ENCODE peak calls at places on chromosomes 2 and 18, in nine cellular contexts. V, J, U, C, F, H, W, M and R are unnamed samples.

GRCh38 chr2:1887106-1887505 is 142.8 kb upstream of the PXDN start:
- DNase-seq in H (no peak), F (no peak), V (no peak), M (no peak), W (no peak), J (no peak), U (no peak), C (no peak), R (no peak)

GRCh38 chr18:22900558-22901183 is 32.5 kb upstream of the RBBP8 start:
- DNase-seq in F (peak; percentile 11), M (no peak), W (no peak), C (no peak), U (peak; percentile 89), J (peak; percentile 78), V (no peak), H (peak; percentile 27), R (no peak)

GRCh38 chr2:2333076-2333475 is 2.0 kb upstream of the MYT1L start:
- DNase-seq in V (no peak), C (no peak), H (no peak), J (no peak), F (no peak), U (no peak), M (no peak), W (no peak), R (no peak)

GRCh38 chr18:76006151-76006550 is 488.9 kb downstream of the ZNF516 start:
- DNase-seq in C (no peak), V (no peak), W (no peak), M (no peak), U (no peak), H (no peak), F (no peak), J (no peak), R (no peak)

GRCh38 chr18:33051397-33051796 is 278.6 kb upstream of the KLHL14 start:
- DNase-seq in J (no peak), H (no peak), U (peak; percentile 97), W (no peak), F (no peak), C (no peak), M (no peak), V (no peak), R (no peak)

GRCh38 chr2:237968048-237968862 is 1.4 kb downstream of the UBE2F start:
- DNase-seq in C (no peak), W (no peak), J (no peak), V (peak; percentile 58), U (no peak), H (peak; percentile 47), M (no peak), F (peak; percentile 77), R (peak; percentile 62)

GRCh38 chr2:107437807-107438206 is 388.9 kb upstream of the RGPD4 start:
- DNase-seq in H (no peak), F (peak; percentile 9), C (no peak), J (no peak), U (no peak), V (no peak), W (no peak), M (no peak), R (no peak)

GRCh38 chr2:209772316-209772715 is 684 bp downstream of the UNC80 start:
- DNase-seq in C (no peak), W (no peak), H (no peak), J (no peak), U (peak; percentile 75), F (no peak), V (no peak), M (no peak), R (no peak)

GRCh38 chr18:12657849-12658829 is at the start of gene SPIRE1:
- DNase-seq in J (peak; percentile 82), U (peak; percentile 76), W (peak; percentile 28), C (peak; percentile 75), F (peak; percentile 79), M (peak; percentile 18), V (peak; percentile 58), H (peak; percentile 82), R (peak; percentile 31)

GRCh38 chr18:31634331-31634713 is 42.6 kb downstream of the TTR start:
- DNase-seq in H (no peak), F (no peak), U (no peak), W (no peak), M (no peak), C (no peak), J (no peak), V (no peak), R (no peak)

GRCh38 chr2:134207589-134208209 is 46.2 kb upstream of the MGAT5 start:
- DNase-seq in W (no peak), V (peak; percentile 77), F (peak; percentile 46), M (peak; percentile 59), J (peak; percentile 60), C (peak; percentile 75), U (no peak), H (peak; percentile 60), R (peak; percentile 43)

GRCh38 chr18:13889661-13890060 is 25.7 kb downstream of the MC2R start:
- DNase-seq in F (no peak), J (no peak), U (no peak), C (no peak), W (no peak), H (no peak), M (no peak), V (no peak), R (no peak)

GRCh38 chr2:71554706-71555056 is 101.3 kb downstream of the DYSF start:
- DNase-seq in F (no peak), U (no peak), V (no peak), C (peak; percentile 42), J (no peak), W (no peak), H (peak; percentile 18), M (no peak), R (no peak)

GRCh38 chr2:30048636-30049175 is 98.1 kb upstream of the YPEL5 start:
- DNase-seq in W (no peak), M (no peak), V (no peak), F (no peak), U (no peak), J (no peak), H (no peak), C (no peak), R (no peak)

GRCh38 chr18:31789409-31789808 is 28.7 kb upstream of the SLC25A52 start:
- DNase-seq in F (no peak), W (no peak), M (no peak), J (no peak), U (no peak), C (no peak), H (no peak), V (no peak), R (no peak)

GRCh38 chr2:10469955-10470568 is 21.9 kb upstream of the ODC1 start:
- DNase-seq in M (no peak), C (no peak), J (peak; percentile 30), H (no peak), U (no peak), V (no peak), W (no peak), F (no peak), R (no peak)

GRCh38 chr2:85792783-85793441 is 39.1 kb downstream of the ATOH8 start:
- DNase-seq in U (no peak), W (no peak), V (no peak), C (peak; percentile 35), F (peak; percentile 88), M (no peak), H (peak; percentile 15), J (peak; percentile 45), R (peak; percentile 50)

GRCh38 chr2:175151791-175152190 is 16.2 kb downstream of the ATF2 start:
- DNase-seq in C (no peak), V (no peak), F (no peak), M (no peak), W (no peak), H (no peak), J (no peak), U (no peak), R (no peak)

GRCh38 chr2:67570626-67571025 is 173.5 kb downstream of the ETAA1 start:
- DNase-seq in M (no peak), H (no peak), W (no peak), U (no peak), F (no peak), V (no peak), J (no peak), C (no peak), R (no peak)

GRCh38 chr2:25356088-25356487 is 14.4 kb upstream of the DNMT3A start:
- DNase-seq in U (no peak), C (no peak), J (no peak), W (no peak), F (no peak), H (no peak), V (no peak), M (no peak), R (no peak)